ENCODE peak calls at places on chromosomes 6 and 20, in eight cellular contexts. One of them, this sample, is unnamed.

GRCh38 chr6:18186033-18186432 is 30.8 kb downstream of the KDM1B start:
- DNase-seq in left lobe of liver: peak
- DNase-seq in mesenchymal stem cell: peak
- DNase-seq in GM04504: no peak
- DNase-seq in stimulated activated CD8-positive, alpha-beta memory T cell treated with anti-CD3 and anti-CD28 coated beads, Interleukin-12 subunit alpha, Interleukin-12 subunit beta, amount 100 ng/mL, for 4 hours: no peak
- DNase-seq in lower lobe of right lung: peak
- DNase-seq in adrenal gland: no peak
- DNase-seq in SHP77 treated with DMSO at 0.1 percent for 48 hours: no peak
- DNase-seq in this sample: no peak

GRCh38 chr6:99822741-99823512 is 171.1 kb downstream of the MCHR2 start:
- DNase-seq in mesenchymal stem cell: peak
- DNase-seq in left lobe of liver: no peak
- DNase-seq in GM04504: peak
- DNase-seq in stimulated activated CD8-positive, alpha-beta memory T cell treated with anti-CD3 and anti-CD28 coated beads, Interleukin-12 subunit alpha, Interleukin-12 subunit beta, amount 100 ng/mL, for 4 hours: no peak
- DNase-seq in SHP77 treated with DMSO at 0.1 percent for 48 hours: peak
- DNase-seq in adrenal gland: no peak
- DNase-seq in lower lobe of right lung: no peak
- DNase-seq in this sample: peak

GRCh38 chr6:157148391-157149323 is 174.7 kb downstream of the TMEM242 start:
- DNase-seq in GM04504: peak
- DNase-seq in stimulated activated CD8-positive, alpha-beta memory T cell treated with anti-CD3 and anti-CD28 coated beads, Interleukin-12 subunit alpha, Interleukin-12 subunit beta, amount 100 ng/mL, for 4 hours: no peak
- DNase-seq in mesenchymal stem cell: peak
- DNase-seq in left lobe of liver: no peak
- DNase-seq in lower lobe of right lung: no peak
- DNase-seq in adrenal gland: peak
- DNase-seq in SHP77 treated with DMSO at 0.1 percent for 48 hours: peak
- DNase-seq in this sample: peak

GRCh38 chr6:6881438-6882267 is 226.1 kb upstream of the RREB1 start:
- DNase-seq in adrenal gland: no peak
- DNase-seq in mesenchymal stem cell: peak
- DNase-seq in GM04504: no peak
- DNase-seq in stimulated activated CD8-positive, alpha-beta memory T cell treated with anti-CD3 and anti-CD28 coated beads, Interleukin-12 subunit alpha, Interleukin-12 subunit beta, amount 100 ng/mL, for 4 hours: no peak
- DNase-seq in SHP77 treated with DMSO at 0.1 percent for 48 hours: no peak
- DNase-seq in left lobe of liver: no peak
- DNase-seq in lower lobe of right lung: no peak
- DNase-seq in this sample: no peak

GRCh38 chr20:53570446-53571276 is 23.0 kb downstream of the ZNF217 start:
- DNase-seq in SHP77 treated with DMSO at 0.1 percent for 48 hours: no peak
- DNase-seq in adrenal gland: no peak
- DNase-seq in lower lobe of right lung: no peak
- DNase-seq in left lobe of liver: peak
- DNase-seq in mesenchymal stem cell: no peak
- DNase-seq in GM04504: no peak
- DNase-seq in stimulated activated CD8-positive, alpha-beta memory T cell treated with anti-CD3 and anti-CD28 coated beads, Interleukin-12 subunit alpha, Interleukin-12 subunit beta, amount 100 ng/mL, for 4 hours: no peak
- DNase-seq in this sample: no peak

GRCh38 chr20:17287503-17287902 is 60.7 kb downstream of the PCSK2 start:
- DNase-seq in SHP77 treated with DMSO at 0.1 percent for 48 hours: no peak
- DNase-seq in left lobe of liver: no peak
- DNase-seq in adrenal gland: no peak
- DNase-seq in mesenchymal stem cell: no peak
- DNase-seq in stimulated activated CD8-positive, alpha-beta memory T cell treated with anti-CD3 and anti-CD28 coated beads, Interleukin-12 subunit alpha, Interleukin-12 subunit beta, amount 100 ng/mL, for 4 hours: no peak
- DNase-seq in GM04504: no peak
- DNase-seq in lower lobe of right lung: no peak
- DNase-seq in this sample: no peak

GRCh38 chr6:136123464-136123863 is 126.6 kb downstream of the MTFR2 start:
- DNase-seq in stimulated activated CD8-positive, alpha-beta memory T cell treated with anti-CD3 and anti-CD28 coated beads, Interleukin-12 subunit alpha, Interleukin-12 subunit beta, amount 100 ng/mL, for 4 hours: no peak
- DNase-seq in lower lobe of right lung: no peak
- DNase-seq in GM04504: no peak
- DNase-seq in mesenchymal stem cell: peak
- DNase-seq in SHP77 treated with DMSO at 0.1 percent for 48 hours: no peak
- DNase-seq in adrenal gland: no peak
- DNase-seq in left lobe of liver: no peak
- DNase-seq in this sample: peak

GRCh38 chr6:14925627-14926026 is 320.2 kb upstream of the JARID2 start:
- DNase-seq in adrenal gland: no peak
- DNase-seq in SHP77 treated with DMSO at 0.1 percent for 48 hours: no peak
- DNase-seq in mesenchymal stem cell: no peak
- DNase-seq in GM04504: no peak
- DNase-seq in stimulated activated CD8-positive, alpha-beta memory T cell treated with anti-CD3 and anti-CD28 coated beads, Interleukin-12 subunit alpha, Interleukin-12 subunit beta, amount 100 ng/mL, for 4 hours: no peak
- DNase-seq in lower lobe of right lung: no peak
- DNase-seq in left lobe of liver: no peak
- DNase-seq in this sample: no peak

GRCh38 chr20:32984196-32984595 is 20.0 kb downstream of the SUN5 start:
- DNase-seq in left lobe of liver: no peak
- DNase-seq in SHP77 treated with DMSO at 0.1 percent for 48 hours: no peak
- DNase-seq in stimulated activated CD8-positive, alpha-beta memory T cell treated with anti-CD3 and anti-CD28 coated beads, Interleukin-12 subunit alpha, Interleukin-12 subunit beta, amount 100 ng/mL, for 4 hours: no peak
- DNase-seq in adrenal gland: no peak
- DNase-seq in lower lobe of right lung: no peak
- DNase-seq in mesenchymal stem cell: no peak
- DNase-seq in GM04504: no peak
- DNase-seq in this sample: no peak

GRCh38 chr20:64038579-64039292 is 2.8 kb downstream of the C20orf204 start:
- DNase-seq in left lobe of liver: peak
- DNase-seq in mesenchymal stem cell: peak
- DNase-seq in SHP77 treated with DMSO at 0.1 percent for 48 hours: peak
- DNase-seq in adrenal gland: peak
- DNase-seq in GM04504: peak
- DNase-seq in stimulated activated CD8-positive, alpha-beta memory T cell treated with anti-CD3 and anti-CD28 coated beads, Interleukin-12 subunit alpha, Interleukin-12 subunit beta, amount 100 ng/mL, for 4 hours: peak
- DNase-seq in lower lobe of right lung: peak
- DNase-seq in this sample: no peak

GRCh38 chr20:61757678-61758555 is 307.8 kb downstream of the TAF4 start:
- DNase-seq in stimulated activated CD8-positive, alpha-beta memory T cell treated with anti-CD3 and anti-CD28 coated beads, Interleukin-12 subunit alpha, Interleukin-12 subunit beta, amount 100 ng/mL, for 4 hours: no peak
- DNase-seq in lower lobe of right lung: peak
- DNase-seq in mesenchymal stem cell: peak
- DNase-seq in SHP77 treated with DMSO at 0.1 percent for 48 hours: no peak
- DNase-seq in GM04504: no peak
- DNase-seq in adrenal gland: no peak
- DNase-seq in left lobe of liver: no peak
- DNase-seq in this sample: no peak

GRCh38 chr6:53426544-53427270 is 78.0 kb upstream of the ELOVL5 start:
- DNase-seq in SHP77 treated with DMSO at 0.1 percent for 48 hours: no peak
- DNase-seq in left lobe of liver: no peak
- DNase-seq in adrenal gland: no peak
- DNase-seq in stimulated activated CD8-positive, alpha-beta memory T cell treated with anti-CD3 and anti-CD28 coated beads, Interleukin-12 subunit alpha, Interleukin-12 subunit beta, amount 100 ng/mL, for 4 hours: no peak
- DNase-seq in lower lobe of right lung: no peak
- DNase-seq in mesenchymal stem cell: no peak
- DNase-seq in GM04504: no peak
- DNase-seq in this sample: no peak

GRCh38 chr20:49030954-49031619 is 15.0 kb upstream of the CSE1L start:
- DNase-seq in stimulated activated CD8-positive, alpha-beta memory T cell treated with anti-CD3 and anti-CD28 coated beads, Interleukin-12 subunit alpha, Interleukin-12 subunit beta, amount 100 ng/mL, for 4 hours: no peak
- DNase-seq in left lobe of liver: no peak
- DNase-seq in lower lobe of right lung: peak
- DNase-seq in mesenchymal stem cell: no peak
- DNase-seq in GM04504: no peak
- DNase-seq in SHP77 treated with DMSO at 0.1 percent for 48 hours: no peak
- DNase-seq in adrenal gland: peak
- DNase-seq in this sample: no peak

This sample was measured in GM04503.